ENCODE peak calls at places on chromosomes 3 and 15, in four cellular contexts. X, G, O and Y are unnamed samples.

GRCh38 chr15:78224024-78224413 is 10.3 kb downstream of the ACSBG1 start:
- DNase-seq in X (no peak), G (no peak), O (no peak), Y (no peak)

GRCh38 chr15:62564889-62565288 is 399.8 kb upstream of the C2CD4B start:
- DNase-seq in X (no peak), G (no peak), O (no peak), Y (no peak)

GRCh38 chr3:39404943-39405686 is 1.4 kb upstream of the RPSA start:
- DNase-seq in X (no peak), G (no peak), O (no peak), Y (no peak)

GRCh38 chr3:30473374-30474051 is 132.9 kb upstream of the TGFBR2 start:
- DNase-seq in X (no peak), G (no peak), O (no peak), Y (no peak)

GRCh38 chr3:168801792-168802191 is 706.1 kb upstream of the GOLIM4 start:
- DNase-seq in X (no peak), G (no peak), O (no peak), Y (no peak)

GRCh38 chr3:44442591-44443309 is 34.7 kb downstream of the ZNF445 start:
- DNase-seq in X (no peak), G (no peak), O (no peak), Y (no peak)

GRCh38 chr15:79340315-79340602 is 29.3 kb downstream of the TMED3 start:
- DNase-seq in X (no peak), G (no peak), O (no peak), Y (no peak)

GRCh38 chr3:62415312-62415791 is 42.0 kb upstream of the FEZF2 start:
- DNase-seq in X (no peak), G (no peak), O (no peak), Y (no peak)

GRCh38 chr3:114892117-114892870 is 254.8 kb downstream of the ZBTB20 start:
- DNase-seq in X (no peak), G (no peak), O (no peak), Y (no peak)

GRCh38 chr3:63232764-63233396 is 45.2 kb upstream of the SYNPR start:
- DNase-seq in X (no peak), G (no peak), O (no peak), Y (no peak)

GRCh38 chr3:73656241-73656890 is 31.6 kb upstream of the PDZRN3 start:
- DNase-seq in X (no peak), G (no peak), O (no peak), Y (no peak)

GRCh38 chr3:57048728-57049127 is 11.7 kb upstream of the SPATA12 start:
- DNase-seq in X (no peak), G (no peak), O (no peak), Y (no peak)

GRCh38 chr3:60703956-60704736 is 547.1 kb downstream of the FHIT start:
- DNase-seq in X (no peak), G (no peak), O (no peak), Y (no peak)

GRCh38 chr3:184230081-184230602 is 757 bp downstream of the VWA5B2 start:
- DNase-seq in X (no peak), G (peak), O (peak), Y (no peak)

GRCh38 chr15:52642386-52643361 is 36.5 kb downstream of the ATOSA start:
- DNase-seq in X (no peak), G (no peak), O (no peak), Y (no peak)

GRCh38 chr15:82122754-82123400 is 77.1 kb upstream of the MEX3B start:
- DNase-seq in X (peak), G (no peak), O (no peak), Y (no peak)

GRCh38 chr3:30418443-30418842 is 188.0 kb upstream of the TGFBR2 start:
- DNase-seq in X (no peak), G (no peak), O (no peak), Y (no peak)

GRCh38 chr3:88005066-88005465 is 53.7 kb downstream of the CGGBP1 start:
- DNase-seq in X (peak), G (no peak), O (no peak), Y (no peak)

GRCh38 chr3:195909294-195909644 is 918 bp upstream of the TNK2 start:
- DNase-seq in X (no peak), G (no peak), O (no peak), Y (no peak)

GRCh38 chr3:195907730-195908438 is 467 bp downstream of the TNK2 start:
- DNase-seq in X (no peak), G (no peak), O (peak), Y (peak)

GRCh38 chr3:195905970-195906864 is 2.1 kb downstream of the TNK2 start:
- DNase-seq in X (no peak), G (no peak), O (no peak), Y (no peak)

GRCh38 chr3:195908439-195909293 is at the start of gene TNK2:
- DNase-seq in X (no peak), G (no peak), O (no peak), Y (no peak)

GRCh38 chr3:195906865-195907729 is 1.3 kb downstream of the TNK2 start:
- DNase-seq in X (no peak), G (no peak), O (no peak), Y (peak)
- TF ChIP-seq POLR2A in X (no peak), G (no peak), O (no peak), Y (peak)

GRCh38 chr15:99134317-99134821 is 29.5 kb downstream of the SYNM start:
- DNase-seq in X (no peak), G (no peak), O (no peak), Y (no peak)

GRCh38 chr15:99130765-99131440 is 26.0 kb downstream of the SYNM start:
- DNase-seq in X (no peak), G (no peak), O (no peak), Y (no peak)

GRCh38 chr15:99131441-99132023 is 26.7 kb downstream of the SYNM start:
- DNase-seq in X (no peak), G (peak), O (no peak), Y (no peak)

GRCh38 chr15:99132122-99132521 is 27.2 kb downstream of the SYNM start:
- DNase-seq in X (no peak), G (no peak), O (no peak), Y (no peak)

DNA sequence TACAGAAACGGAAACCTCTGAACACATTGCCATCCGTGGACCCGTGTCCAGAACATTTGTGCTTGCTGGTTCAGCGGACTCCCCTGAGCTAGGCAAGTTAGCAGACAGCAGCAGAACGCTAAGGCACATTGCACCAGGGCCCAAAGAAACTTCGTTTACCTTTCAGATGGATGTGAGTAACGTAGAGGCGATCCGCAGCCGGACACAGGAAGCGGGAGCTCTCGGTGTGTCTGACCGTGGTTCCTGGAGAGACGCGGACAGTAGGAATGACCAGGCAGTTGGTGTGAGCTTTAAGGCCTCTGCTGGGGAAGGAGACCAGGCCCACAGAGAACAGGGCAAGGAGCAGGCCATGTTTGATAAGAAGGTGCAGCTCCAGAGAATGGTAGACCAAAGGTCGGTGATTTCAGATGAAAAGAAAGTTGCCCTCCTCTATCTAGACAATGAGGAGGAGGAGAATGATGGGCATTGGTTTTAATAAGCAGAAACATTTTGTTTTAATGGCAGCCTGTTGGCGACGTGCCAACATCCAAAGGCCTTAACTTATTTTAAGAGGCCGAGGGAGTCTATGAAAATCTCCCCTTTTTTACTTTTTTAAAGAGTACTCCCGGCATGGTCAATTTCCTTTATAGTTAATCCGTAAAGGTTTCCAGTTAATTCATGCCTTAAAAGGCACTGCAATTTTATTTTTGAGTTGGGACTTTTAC is 27.9 kb downstream of the SYNM start:
- DNase-seq in X (no peak), G (no peak), O (no peak), Y (no peak)
- TF ChIP-seq ZBTB33 in X (no peak), G (peak), O (no peak), Y (no peak)

DNA sequence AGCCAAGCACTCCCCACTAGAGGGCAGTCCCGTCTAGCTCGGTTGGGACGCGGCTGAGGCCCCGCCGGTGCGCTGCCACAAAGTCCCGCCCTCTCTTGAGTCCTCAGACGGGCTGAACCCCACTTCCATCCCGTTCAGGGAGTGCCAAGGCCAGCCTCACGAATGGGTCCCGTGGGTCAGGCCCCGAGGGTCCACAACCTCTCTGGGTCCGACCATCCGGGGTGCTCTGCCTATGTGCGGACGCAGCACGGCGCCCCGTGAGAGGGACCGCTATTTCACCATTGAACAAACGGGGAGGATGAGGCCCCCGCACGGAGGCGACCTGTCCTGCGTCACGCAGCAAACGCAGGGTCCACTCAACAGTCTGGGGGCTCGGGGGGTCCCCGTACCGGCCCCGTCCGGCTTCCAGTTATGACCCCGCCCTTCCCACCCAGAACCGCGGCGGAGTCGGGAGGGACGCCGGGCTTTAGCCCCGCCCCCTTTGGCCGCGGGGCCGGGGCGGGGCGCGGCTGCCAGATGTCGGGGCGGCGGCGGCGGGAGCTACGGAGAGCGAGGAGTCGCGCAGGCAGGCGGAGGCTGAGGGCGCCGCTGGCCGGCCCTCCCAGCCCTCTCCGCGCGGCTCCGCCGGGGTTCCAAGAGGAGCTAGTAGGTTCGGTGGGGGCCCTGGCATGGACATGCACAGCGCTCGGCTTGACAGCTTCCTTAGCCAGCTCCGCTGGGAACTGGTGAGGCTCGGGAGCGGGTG is at the start of gene INKA1:
- DNase-seq in X (peak), G (peak), O (peak), Y (no peak)
- TF ChIP-seq POLR2A in X (peak), G (no peak), O (no peak), Y (peak)

DNA sequence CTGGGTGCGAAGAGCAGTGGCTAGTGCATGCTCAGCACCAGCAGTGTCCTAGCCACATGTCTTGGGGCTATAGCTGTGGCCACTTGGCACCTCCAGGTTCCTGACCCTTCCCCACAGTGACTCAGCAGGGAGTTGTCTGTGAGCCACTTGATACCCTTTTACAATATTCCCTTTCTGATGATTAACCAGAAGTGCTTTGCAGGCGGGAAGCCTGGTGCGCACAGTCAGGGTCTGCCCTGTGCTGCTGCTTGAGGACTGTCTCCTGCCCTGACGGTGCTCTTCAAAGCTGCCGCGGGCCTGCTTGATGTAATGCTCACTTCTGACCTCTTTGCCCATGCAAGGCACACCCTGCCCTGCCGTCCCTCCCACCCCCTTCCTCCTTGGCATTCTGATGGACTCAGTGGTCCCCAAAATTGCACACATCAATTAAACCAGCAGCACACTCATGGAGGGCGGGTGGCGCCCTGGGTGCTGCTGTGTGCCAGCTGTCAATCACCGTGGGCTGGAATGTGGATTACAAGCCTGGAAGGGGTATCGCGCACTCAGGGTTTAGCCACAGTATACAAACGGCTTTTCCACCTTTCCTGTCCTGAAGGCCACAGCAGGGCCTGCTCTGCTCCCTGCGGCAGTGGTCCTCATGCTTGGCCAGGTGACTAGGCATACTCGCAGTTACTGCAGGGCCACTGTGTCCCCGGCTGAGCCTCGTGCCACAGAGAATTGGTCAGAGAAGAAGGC is 40.9 kb upstream of the PCSK6 start:
- DNase-seq in X (no peak), G (no peak), O (no peak), Y (no peak)
- TF ChIP-seq ZBTB33 in X (no peak), G (peak), O (no peak), Y (no peak)

GRCh38 chr15:33313491-33313890 is 2.7 kb downstream of the RYR3 start:
- DNase-seq in X (no peak), G (no peak), O (no peak), Y (no peak)

GRCh38 chr15:33310481-33311311 is at the start of gene RYR3:
- DNase-seq in X (no peak), G (no peak), O (no peak), Y (no peak)

GRCh38 chr15:33314115-33314514 is 3.3 kb downstream of the RYR3 start:
- DNase-seq in X (no peak), G (no peak), O (no peak), Y (no peak)

GRCh38 chr15:33309602-33310276 is 1.0 kb upstream of the RYR3 start:
- DNase-seq in X (no peak), G (no peak), O (no peak), Y (no peak)

DNA sequence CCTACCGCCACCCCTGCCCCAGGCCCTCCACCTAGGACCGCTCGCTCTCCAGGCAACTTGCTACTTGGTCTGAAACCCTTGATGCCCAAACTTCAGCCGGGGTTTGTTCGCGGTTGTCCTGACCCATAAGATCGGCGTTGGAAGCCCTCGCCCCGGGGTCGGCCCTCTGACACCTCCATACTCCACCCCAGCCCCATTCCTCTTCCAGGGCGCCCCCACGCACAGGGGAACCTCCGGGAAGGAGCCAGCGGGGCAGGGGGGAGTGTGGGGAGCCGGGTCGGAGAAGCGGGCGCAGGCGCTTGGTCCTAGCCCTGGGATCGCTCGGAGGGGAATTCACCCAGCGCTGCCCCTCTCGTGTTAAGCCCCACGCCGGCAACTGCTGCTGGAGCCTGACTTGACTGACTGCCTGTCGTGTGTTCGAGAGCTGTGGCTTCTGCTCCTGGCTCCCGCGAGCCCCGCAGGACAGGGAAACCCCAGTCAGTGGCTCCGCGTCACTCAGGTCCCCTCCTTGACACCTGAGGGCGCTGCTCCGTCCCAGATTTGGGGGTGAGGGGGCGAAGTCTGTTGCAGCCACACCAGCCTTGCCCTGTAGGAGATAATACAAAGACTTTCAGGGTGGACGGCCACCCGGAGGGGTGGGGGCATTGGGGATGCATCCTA is 675 bp downstream of the RYR3 start:
- DNase-seq in X (no peak), G (no peak), O (no peak), Y (no peak)
- TF ChIP-seq POLR2A in X (no peak), G (no peak), O (no peak), Y (no peak)

DNA sequence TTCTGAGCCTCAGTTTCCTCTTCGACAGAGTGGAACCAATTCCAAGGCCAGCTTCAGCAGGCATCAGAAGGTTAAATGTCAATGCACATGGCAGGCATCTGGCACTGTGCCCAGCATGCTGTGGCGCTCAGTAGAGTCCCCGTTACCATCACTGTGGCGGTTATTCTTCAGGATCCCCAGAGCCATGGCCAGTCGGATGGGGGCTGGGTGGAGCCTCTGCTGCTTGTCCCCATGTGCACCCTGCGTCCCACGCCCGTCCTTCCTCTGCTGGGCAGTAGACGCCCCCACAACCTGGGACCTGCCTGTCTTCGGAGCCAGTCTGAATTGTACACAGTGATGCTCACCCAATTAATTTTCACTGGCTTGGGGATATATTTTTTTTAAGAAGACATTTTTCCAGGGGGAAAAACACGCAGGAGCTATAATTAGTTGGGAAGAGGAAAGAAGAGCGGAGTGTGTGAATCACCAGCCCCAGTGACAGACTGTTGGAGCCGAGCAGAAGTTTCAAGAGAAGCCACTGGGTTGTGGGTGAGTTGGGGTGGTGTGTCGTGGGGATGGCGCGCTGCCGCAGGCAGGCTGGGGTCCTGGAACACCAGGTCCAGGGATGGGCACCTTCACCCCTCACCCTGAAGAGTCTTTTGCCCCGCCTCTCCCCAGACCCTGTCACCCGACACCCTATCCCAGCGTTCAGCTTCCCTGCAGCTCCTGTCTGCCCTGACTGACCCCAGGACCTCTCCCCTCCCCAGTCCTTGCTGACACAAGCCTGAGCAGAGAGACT is 26.8 kb upstream of the RPL29 start:
- DNase-seq in X (no peak), G (no peak), O (no peak), Y (no peak)
- TF ChIP-seq ZBTB33 in X (no peak), G (no peak), O (no peak), Y (no peak)